ENCODE peak calls at places on chromosomes 7 and 10, in six cellular contexts. J is HTR-8/SVneo, E is pancreas, O is cardiac muscle cell, R is AG08395, H is fibroblast of the aortic adventitia. U is an unnamed sample.

GRCh38 chr7:135283959-135284638 is 50.5 kb downstream of the STRA8 start:
- DNase-seq in E (no peak), J (no peak), R (no peak), H (no peak), O (no peak), U (no peak)

GRCh38 chr7:10688544-10688943 is 285.1 kb upstream of the PHF14 start:
- DNase-seq in O (no peak), E (no peak), R (no peak), H (no peak), J (no peak), U (no peak)

GRCh38 chr7:30465342-30466170 is 13.0 kb downstream of the NOD1 start:
- DNase-seq in J (no peak), E (no peak), R (peak), O (no peak), H (no peak), U (no peak)

GRCh38 chr10:80739328-80739727 is 201.6 kb downstream of the SH2D4B start:
- DNase-seq in R (no peak), H (no peak), O (no peak), J (no peak), E (no peak), U (no peak)

GRCh38 chr10:50788951-50789904 is 49.5 kb downstream of the ASAH2B start:
- DNase-seq in R (peak), E (no peak), H (peak), O (peak), J (peak), U (no peak)

GRCh38 chr10:72503241-72503640 is 122.6 kb downstream of the MICU1 start:
- DNase-seq in H (peak), E (no peak), R (peak), O (no peak), J (no peak), U (peak)

GRCh38 chr10:93294004-93294403 is 188.1 kb downstream of the MYOF start:
- DNase-seq in E (no peak), J (no peak), O (no peak), H (no peak), R (no peak), U (peak)

GRCh38 chr7:137875746-137876145 is 29.0 kb upstream of the DGKI start:
- DNase-seq in J (no peak), O (no peak), R (no peak), H (no peak), E (no peak), U (no peak)

GRCh38 chr10:29576681-29577080 is 58.1 kb downstream of the SVIL start:
- DNase-seq in R (no peak), E (no peak), H (no peak), O (no peak), J (no peak), U (no peak)

GRCh38 chr10:124701881-124702656 is 42.1 kb downstream of the FAM53B start:
- DNase-seq in H (peak), O (no peak), E (peak), R (no peak), J (no peak), U (no peak)

GRCh38 chr7:73896454-73896853 is 35.5 kb downstream of the TMEM270 start:
- DNase-seq in O (no peak), E (no peak), J (no peak), R (no peak), H (peak), U (peak)

GRCh38 chr7:46178685-46179084 is 257.6 kb upstream of the IGFBP3 start:
- DNase-seq in O (no peak), R (peak), J (no peak), E (no peak), H (peak), U (peak)

GRCh38 chr10:3735175-3735574 is 49.8 kb downstream of the KLF6 start:
- DNase-seq in H (no peak), O (no peak), E (no peak), J (no peak), R (no peak), U (no peak)

GRCh38 chr7:33725111-33725510 is 180.2 kb upstream of the BMPER start:
- DNase-seq in E (no peak), J (no peak), H (peak), R (no peak), O (peak), U (no peak)

GRCh38 chr10:16770646-16771045 is 46.6 kb downstream of the RSU1 start:
- DNase-seq in R (no peak), O (no peak), E (no peak), J (no peak), H (no peak), U (no peak)

GRCh38 chr7:64889686-64890162 is 13.3 kb upstream of the ZNF273 start:
- DNase-seq in E (no peak), H (no peak), J (no peak), R (no peak), O (no peak), U (no peak)

GRCh38 chr7:109793-110556 is 82.4 kb upstream of the FAM20C start:
- DNase-seq in J (no peak), R (no peak), O (no peak), H (no peak), E (peak), U (no peak)

GRCh38 chr10:14659626-14660196 is 115.0 kb downstream of the FAM107B start:
- DNase-seq in E (no peak), J (no peak), R (no peak), O (no peak), H (no peak), U (no peak)

GRCh38 chr10:46198516-46198915 is 88.3 kb upstream of the ANTXRL start:
- DNase-seq in H (no peak), R (no peak), E (no peak), O (no peak), J (no peak), U (no peak)

GRCh38 chr7:57423768-57424167 is 26.2 kb upstream of the ZNF716 start:
- DNase-seq in R (no peak), O (no peak), J (no peak), H (no peak), E (no peak), U (no peak)

U was measured in MG63.